ENCODE peak calls at places on chromosomes 12 and 14, in ten cellular contexts. One of them, this sample, is unnamed.

GRCh38 chr14:95136631-95137030 is 20.7 kb downstream of the DICER1 start:
- DNase-seq in AG04450: no peak
- DNase-seq in suprapubic skin: no peak
- DNase-seq in activated T-cell treated with anti-CD3 and anti-CD28 coated beads for 24 hours: no peak
- DNase-seq in CD4-positive, CD25-positive, alpha-beta regulatory T cell: no peak
- DNase-seq in HAP-1: no peak
- DNase-seq in RWPE1: no peak
- DNase-seq in dorsolateral prefrontal cortex: no peak
- DNase-seq in HTR-8/SVneo: no peak
- DNase-seq in H9: no peak
- DNase-seq in this sample: no peak

GRCh38 chr12:49223590-49224369 is 34.9 kb upstream of the TUBA1A start:
- DNase-seq in dorsolateral prefrontal cortex: no peak
- DNase-seq in HTR-8/SVneo: no peak
- DNase-seq in suprapubic skin: peak; percentile 3
- DNase-seq in CD4-positive, CD25-positive, alpha-beta regulatory T cell: no peak
- DNase-seq in H9: no peak
- DNase-seq in activated T-cell treated with anti-CD3 and anti-CD28 coated beads for 24 hours: no peak
- DNase-seq in AG04450: no peak
- DNase-seq in RWPE1: no peak
- DNase-seq in HAP-1: peak; percentile 2
- DNase-seq in this sample: no peak

GRCh38 chr12:117564885-117565284 is 203.5 kb upstream of the NOS1 start:
- DNase-seq in CD4-positive, CD25-positive, alpha-beta regulatory T cell: no peak
- DNase-seq in HTR-8/SVneo: no peak
- DNase-seq in suprapubic skin: no peak
- DNase-seq in H9: no peak
- DNase-seq in dorsolateral prefrontal cortex: no peak
- DNase-seq in RWPE1: no peak
- DNase-seq in activated T-cell treated with anti-CD3 and anti-CD28 coated beads for 24 hours: no peak
- DNase-seq in HAP-1: no peak
- DNase-seq in AG04450: no peak
- DNase-seq in this sample: no peak

GRCh38 chr14:105337966-105338365 is 23.4 kb downstream of the PACS2 start:
- DNase-seq in activated T-cell treated with anti-CD3 and anti-CD28 coated beads for 24 hours: no peak
- DNase-seq in dorsolateral prefrontal cortex: no peak
- DNase-seq in RWPE1: no peak
- DNase-seq in H9: no peak
- DNase-seq in suprapubic skin: no peak
- DNase-seq in AG04450: no peak
- DNase-seq in HTR-8/SVneo: no peak
- DNase-seq in CD4-positive, CD25-positive, alpha-beta regulatory T cell: no peak
- DNase-seq in HAP-1: no peak
- DNase-seq in this sample: no peak

GRCh38 chr14:86333506-86333905 is 803.6 kb downstream of the FLRT2 start:
- DNase-seq in H9: no peak
- DNase-seq in HTR-8/SVneo: no peak
- DNase-seq in dorsolateral prefrontal cortex: no peak
- DNase-seq in activated T-cell treated with anti-CD3 and anti-CD28 coated beads for 24 hours: no peak
- DNase-seq in suprapubic skin: no peak
- DNase-seq in RWPE1: no peak
- DNase-seq in AG04450: no peak
- DNase-seq in HAP-1: no peak
- DNase-seq in CD4-positive, CD25-positive, alpha-beta regulatory T cell: no peak
- DNase-seq in this sample: no peak

GRCh38 chr12:76266797-76267196 is 81.4 kb downstream of the BBS10 start:
- DNase-seq in CD4-positive, CD25-positive, alpha-beta regulatory T cell: no peak
- DNase-seq in HTR-8/SVneo: peak; percentile 60
- DNase-seq in dorsolateral prefrontal cortex: no peak
- DNase-seq in activated T-cell treated with anti-CD3 and anti-CD28 coated beads for 24 hours: no peak
- DNase-seq in H9: no peak
- DNase-seq in HAP-1: no peak
- DNase-seq in suprapubic skin: no peak
- DNase-seq in AG04450: peak; percentile 73
- DNase-seq in RWPE1: peak; percentile 46
- DNase-seq in this sample: no peak

GRCh38 chr12:6336859-6337744 is 4.8 kb downstream of the TNFRSF1A start:
- DNase-seq in HTR-8/SVneo: no peak
- DNase-seq in H9: no peak
- DNase-seq in dorsolateral prefrontal cortex: no peak
- DNase-seq in AG04450: no peak
- DNase-seq in HAP-1: no peak
- DNase-seq in RWPE1: no peak
- DNase-seq in suprapubic skin: no peak
- DNase-seq in activated T-cell treated with anti-CD3 and anti-CD28 coated beads for 24 hours: no peak
- DNase-seq in CD4-positive, CD25-positive, alpha-beta regulatory T cell: peak; percentile 89
- DNase-seq in this sample: no peak

GRCh38 chr12:54658306-54659264 is 10.4 kb upstream of the DCD start:
- DNase-seq in RWPE1: peak; percentile 38
- DNase-seq in HTR-8/SVneo: peak; percentile 28
- DNase-seq in HAP-1: peak; percentile 9
- DNase-seq in AG04450: no peak
- DNase-seq in H9: peak; percentile 92
- DNase-seq in activated T-cell treated with anti-CD3 and anti-CD28 coated beads for 24 hours: peak; percentile 30
- DNase-seq in suprapubic skin: no peak
- DNase-seq in dorsolateral prefrontal cortex: no peak
- DNase-seq in CD4-positive, CD25-positive, alpha-beta regulatory T cell: peak; percentile 47
- DNase-seq in this sample: no peak

GRCh38 chr12:6330999-6331714 is 10.7 kb downstream of the TNFRSF1A start:
- DNase-seq in HAP-1: no peak
- DNase-seq in RWPE1: no peak
- DNase-seq in suprapubic skin: no peak
- DNase-seq in AG04450: no peak
- DNase-seq in dorsolateral prefrontal cortex: no peak
- DNase-seq in HTR-8/SVneo: no peak
- DNase-seq in activated T-cell treated with anti-CD3 and anti-CD28 coated beads for 24 hours: no peak
- DNase-seq in H9: no peak
- DNase-seq in CD4-positive, CD25-positive, alpha-beta regulatory T cell: no peak
- DNase-seq in this sample: no peak

GRCh38 chr14:78611796-78612571 is 441.8 kb downstream of the NRXN3 start:
- DNase-seq in AG04450: no peak
- DNase-seq in activated T-cell treated with anti-CD3 and anti-CD28 coated beads for 24 hours: no peak
- DNase-seq in dorsolateral prefrontal cortex: no peak
- DNase-seq in H9: no peak
- DNase-seq in suprapubic skin: no peak
- DNase-seq in HTR-8/SVneo: no peak
- DNase-seq in RWPE1: no peak
- DNase-seq in HAP-1: no peak
- DNase-seq in CD4-positive, CD25-positive, alpha-beta regulatory T cell: no peak
- DNase-seq in this sample: no peak

This sample was measured in type B pancreatic cell.